ENCODE peak calls at places on chromosome 22, in eight cellular contexts. One of them, this sample, is unnamed. For H3K9me3 and H3K4me1, the result is how much of the 10 kb centered on the place peaks cover.

GRCh38 chr22:17281026-17281809 is 62.0 kb upstream of the ADA2 start:
- DNase-seq in ovary: no peak
- DNase-seq in cardiac muscle cell: no peak
- DNase-seq in stomach: no peak
- DNase-seq in iPS DF 6.9: no peak
- DNase-seq in body of pancreas: no peak
- DNase-seq in effector memory CD4-positive, alpha-beta T cell: no peak
- DNase-seq in OCI-LY7: no peak
- DNase-seq in this sample: no peak

GRCh38 chr22:47588583-47588970 is 826.1 kb downstream of the TBC1D22A start:
- DNase-seq in ovary: no peak
- DNase-seq in cardiac muscle cell: no peak
- DNase-seq in stomach: peak
- DNase-seq in iPS DF 6.9: no peak
- DNase-seq in body of pancreas: no peak
- DNase-seq in effector memory CD4-positive, alpha-beta T cell: no peak
- DNase-seq in OCI-LY7: no peak
- DNase-seq in this sample: no peak

GRCh38 chr22:30251661-30252226 is 5.2 kb upstream of the LIF start:
- DNase-seq in ovary: no peak
- DNase-seq in cardiac muscle cell: peak
- DNase-seq in stomach: no peak
- DNase-seq in iPS DF 6.9: no peak
- DNase-seq in body of pancreas: no peak
- DNase-seq in effector memory CD4-positive, alpha-beta T cell: no peak
- DNase-seq in OCI-LY7: no peak
- DNase-seq in this sample: no peak

GRCh38 chr22:25941365-25941960 is 199.5 kb downstream of the MYO18B start:
- DNase-seq in ovary: no peak
- DNase-seq in cardiac muscle cell: no peak
- DNase-seq in stomach: no peak
- DNase-seq in iPS DF 6.9: no peak
- DNase-seq in body of pancreas: no peak
- DNase-seq in effector memory CD4-positive, alpha-beta T cell: no peak
- DNase-seq in OCI-LY7: no peak
- DNase-seq in this sample: no peak

GRCh38 chr22:27772370-27773235 is 29.0 kb downstream of the MN1 start:
- DNase-seq in ovary: no peak
- DNase-seq in cardiac muscle cell: no peak
- DNase-seq in stomach: no peak
- DNase-seq in iPS DF 6.9: no peak
- DNase-seq in body of pancreas: no peak
- DNase-seq in effector memory CD4-positive, alpha-beta T cell: no peak
- DNase-seq in OCI-LY7: no peak
- DNase-seq in this sample: no peak

GRCh38 chr22:27213766-27214581 is 556.6 kb downstream of the MIAT start:
- DNase-seq in ovary: peak
- DNase-seq in cardiac muscle cell: peak
- DNase-seq in stomach: no peak
- DNase-seq in iPS DF 6.9: no peak
- DNase-seq in body of pancreas: peak
- DNase-seq in effector memory CD4-positive, alpha-beta T cell: no peak
- DNase-seq in OCI-LY7: no peak
- DNase-seq in this sample: no peak

GRCh38 chr22:44381761-44382454 is 69.2 kb upstream of the SHISAL1 start:
- DNase-seq in ovary: no peak
- DNase-seq in cardiac muscle cell: no peak
- DNase-seq in stomach: no peak
- DNase-seq in iPS DF 6.9: no peak
- DNase-seq in body of pancreas: no peak
- DNase-seq in effector memory CD4-positive, alpha-beta T cell: no peak
- DNase-seq in OCI-LY7: no peak
- DNase-seq in this sample: no peak

GRCh38 chr22:35343664-35344550 is 37.0 kb upstream of the HMOX1 start:
- DNase-seq in ovary: no peak
- DNase-seq in cardiac muscle cell: no peak
- DNase-seq in stomach: no peak
- DNase-seq in iPS DF 6.9: no peak
- DNase-seq in body of pancreas: no peak
- DNase-seq in effector memory CD4-positive, alpha-beta T cell: no peak
- DNase-seq in OCI-LY7: no peak
- DNase-seq in this sample: no peak

GRCh38 chr22:29203456-29203855 is 2.2 kb upstream of the EMID1 start:
- DNase-seq in ovary: no peak
- DNase-seq in cardiac muscle cell: no peak
- DNase-seq in stomach: no peak
- DNase-seq in iPS DF 6.9: no peak
- DNase-seq in body of pancreas: no peak
- DNase-seq in effector memory CD4-positive, alpha-beta T cell: no peak
- DNase-seq in OCI-LY7: no peak
- DNase-seq in this sample: no peak

GRCh38 chr22:20777420-20778177 is 3.7 kb downstream of the SERPIND1 start:
- DNase-seq in ovary: peak
- DNase-seq in cardiac muscle cell: peak
- DNase-seq in stomach: no peak
- DNase-seq in iPS DF 6.9: no peak
- DNase-seq in body of pancreas: no peak
- DNase-seq in effector memory CD4-positive, alpha-beta T cell: no peak
- DNase-seq in OCI-LY7: no peak
- DNase-seq in this sample: no peak

GRCh38 chr22:17172172-17172833 is 13.2 kb upstream of the HDHD5 start:
- DNase-seq in ovary: peak
- DNase-seq in cardiac muscle cell: no peak
- DNase-seq in stomach: no peak
- DNase-seq in iPS DF 6.9: no peak
- DNase-seq in body of pancreas: peak
- DNase-seq in effector memory CD4-positive, alpha-beta T cell: no peak
- DNase-seq in OCI-LY7: no peak
- DNase-seq in this sample: no peak

GRCh38 chr22:46579751-46580449 is 40.3 kb upstream of the GRAMD4 start:
- DNase-seq in ovary: no peak
- DNase-seq in cardiac muscle cell: no peak
- DNase-seq in stomach: no peak
- DNase-seq in iPS DF 6.9: no peak
- DNase-seq in body of pancreas: no peak
- DNase-seq in effector memory CD4-positive, alpha-beta T cell: no peak
- DNase-seq in OCI-LY7: no peak
- DNase-seq in this sample: no peak
- H3K27ac ChIP-seq in ovary: no peak
- H3K27ac ChIP-seq in cardiac muscle cell: peak
- H3K27ac ChIP-seq in stomach: peak
- H3K27ac ChIP-seq in iPS DF 6.9: no peak
- H3K27ac ChIP-seq in body of pancreas: peak
- H3K27ac ChIP-seq in effector memory CD4-positive, alpha-beta T cell: no peak
- H3K27ac ChIP-seq in OCI-LY7: no peak
- H3K27ac ChIP-seq in this sample: no peak

DNA sequence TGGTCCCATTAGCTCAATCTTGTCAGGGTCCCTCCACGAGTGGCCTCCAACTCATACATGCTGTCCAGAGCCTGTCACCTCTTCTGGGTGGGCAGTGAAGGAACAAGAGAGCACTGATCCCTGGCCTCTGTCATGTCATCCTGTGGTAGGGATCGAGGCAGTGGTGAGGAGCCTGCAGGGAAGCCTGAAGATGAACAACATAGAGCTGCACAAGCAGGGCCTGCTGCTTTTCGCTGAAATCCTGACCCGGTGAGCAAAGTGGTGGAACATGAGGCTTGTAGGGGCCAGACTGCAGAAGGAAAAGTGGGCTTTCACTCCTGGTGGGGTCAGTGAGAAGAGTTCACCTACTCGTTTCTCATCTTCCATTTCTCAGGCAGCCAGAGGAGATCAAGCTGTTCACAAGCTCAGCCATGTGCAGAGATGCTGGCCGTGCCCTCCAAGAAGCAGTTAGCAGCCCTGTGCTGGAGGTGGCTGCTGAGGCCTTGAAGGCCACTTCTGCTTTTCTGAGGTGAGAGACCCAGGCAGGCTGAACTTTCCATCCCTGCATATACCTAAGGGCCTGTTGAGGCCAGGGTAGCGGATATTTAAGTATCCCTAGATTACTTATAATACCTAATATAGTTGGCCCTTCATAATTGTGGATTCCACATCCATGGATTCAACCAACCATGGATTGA is 32.9 kb downstream of the MEI1 start:
- DNase-seq in ovary: no peak
- DNase-seq in cardiac muscle cell: no peak
- DNase-seq in stomach: no peak
- DNase-seq in iPS DF 6.9: no peak
- DNase-seq in body of pancreas: no peak
- DNase-seq in effector memory CD4-positive, alpha-beta T cell: no peak
- DNase-seq in OCI-LY7: peak
- DNase-seq in this sample: no peak
- H3K9me3 ChIP-seq in ovary: under half
- H3K9me3 ChIP-seq in cardiac muscle cell: under half
- H3K9me3 ChIP-seq in stomach: under half
- H3K9me3 ChIP-seq in iPS DF 6.9: under half
- H3K9me3 ChIP-seq in body of pancreas: under half
- H3K9me3 ChIP-seq in effector memory CD4-positive, alpha-beta T cell: under half
- H3K9me3 ChIP-seq in OCI-LY7: under half
- H3K9me3 ChIP-seq in this sample: under half

DNA sequence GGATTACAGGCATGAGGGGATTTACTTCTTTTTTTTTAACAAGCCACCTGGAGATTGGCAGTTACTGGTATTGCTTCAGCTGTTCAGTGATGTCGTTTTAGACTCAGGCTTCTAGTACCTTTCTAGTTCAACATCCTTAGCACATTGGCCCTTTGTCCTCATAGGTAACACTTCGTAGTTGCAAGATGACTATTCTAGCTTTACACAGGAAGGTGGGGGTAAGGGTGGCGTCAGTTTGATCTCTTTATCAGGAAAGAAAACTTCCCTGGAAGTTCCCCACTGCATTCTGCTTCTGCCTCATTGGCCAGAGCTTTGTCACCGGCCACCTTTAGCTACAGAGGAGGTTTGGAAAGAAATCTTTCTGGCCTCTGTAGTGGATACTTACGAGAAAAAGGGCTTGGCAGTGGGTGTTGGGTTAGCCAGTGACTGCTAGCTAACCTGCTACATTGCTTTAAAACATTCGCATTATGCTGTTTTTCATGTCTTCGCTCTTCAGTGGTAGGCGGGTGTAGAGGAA is 40.7 kb downstream of the SFI1 start:
- DNase-seq in ovary: no peak
- DNase-seq in cardiac muscle cell: peak
- DNase-seq in stomach: no peak
- DNase-seq in iPS DF 6.9: no peak
- DNase-seq in body of pancreas: no peak
- DNase-seq in effector memory CD4-positive, alpha-beta T cell: no peak
- DNase-seq in OCI-LY7: peak
- DNase-seq in this sample: no peak
- H3K4me1 ChIP-seq in ovary: under half
- H3K4me1 ChIP-seq in cardiac muscle cell: under half
- H3K4me1 ChIP-seq in stomach: under half
- H3K4me1 ChIP-seq in iPS DF 6.9: under half
- H3K4me1 ChIP-seq in body of pancreas: under half
- H3K4me1 ChIP-seq in effector memory CD4-positive, alpha-beta T cell: under half
- H3K4me1 ChIP-seq in OCI-LY7: under half
- H3K4me1 ChIP-seq in this sample: under half

DNA sequence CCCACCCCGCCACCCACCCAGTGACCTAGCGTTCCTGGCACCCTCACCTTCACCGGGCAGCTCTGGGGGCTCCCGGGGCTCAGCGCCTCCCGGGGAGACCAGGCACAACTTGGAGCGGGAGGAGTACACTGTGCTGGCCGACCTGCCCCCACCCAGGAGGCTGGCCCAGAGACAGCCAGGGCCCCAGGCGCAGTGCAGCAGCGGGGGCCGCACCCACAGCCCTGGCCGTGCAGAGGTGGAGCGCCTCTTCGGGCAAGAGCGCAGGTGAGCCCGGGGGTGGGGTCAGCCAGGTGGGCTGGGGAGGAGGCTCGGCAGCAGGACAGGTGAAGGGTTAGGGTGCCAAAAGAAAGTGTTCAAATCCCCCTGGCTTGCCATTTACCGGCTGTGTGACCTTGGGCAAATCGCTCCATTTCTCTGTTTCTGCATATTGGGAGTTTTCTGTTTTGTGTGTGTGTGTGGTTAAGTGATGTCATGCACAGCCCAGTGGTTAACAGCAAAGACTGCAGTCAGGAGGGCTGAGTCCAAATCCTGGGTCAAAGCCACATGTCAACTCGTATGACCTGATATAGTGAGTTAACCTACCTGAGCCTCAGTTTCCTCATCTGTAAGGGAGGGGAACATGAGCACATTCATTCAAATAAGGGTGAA is 29.5 kb downstream of the TRIOBP start:
- DNase-seq in ovary: peak
- DNase-seq in cardiac muscle cell: peak
- DNase-seq in stomach: no peak
- DNase-seq in iPS DF 6.9: no peak
- DNase-seq in body of pancreas: no peak
- DNase-seq in effector memory CD4-positive, alpha-beta T cell: no peak
- DNase-seq in OCI-LY7: peak
- DNase-seq in this sample: no peak
- H3K27ac ChIP-seq in ovary: no peak
- H3K27ac ChIP-seq in cardiac muscle cell: no peak
- H3K27ac ChIP-seq in stomach: no peak
- H3K27ac ChIP-seq in iPS DF 6.9: no peak
- H3K27ac ChIP-seq in body of pancreas: no peak
- H3K27ac ChIP-seq in effector memory CD4-positive, alpha-beta T cell: no peak
- H3K27ac ChIP-seq in OCI-LY7: no peak
- H3K27ac ChIP-seq in this sample: no peak

DNA sequence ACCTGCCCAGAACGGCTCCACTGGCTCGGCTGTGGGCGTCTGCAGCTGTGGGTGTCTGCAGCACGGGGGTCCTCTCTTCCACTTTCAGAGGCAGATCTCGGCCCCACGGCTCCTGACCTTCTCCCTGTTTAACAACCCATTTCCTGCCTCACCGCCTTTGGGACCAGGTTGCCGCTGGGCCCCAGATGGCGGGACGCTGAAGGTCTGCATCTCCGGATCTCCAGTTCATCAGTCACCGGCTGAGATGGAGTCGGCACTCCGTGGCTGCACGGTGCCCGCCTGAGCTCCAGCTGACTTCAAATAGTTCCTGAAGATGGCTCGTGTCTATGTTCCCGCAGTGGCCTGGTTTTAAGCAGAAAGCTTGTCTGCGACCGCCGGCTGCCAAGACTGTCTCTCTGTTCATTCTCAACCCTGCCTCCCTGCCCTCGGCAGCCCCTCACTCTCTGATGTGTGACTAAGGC is 475.9 kb downstream of the BRD1 start:
- DNase-seq in ovary: no peak
- DNase-seq in cardiac muscle cell: no peak
- DNase-seq in stomach: peak
- DNase-seq in iPS DF 6.9: no peak
- DNase-seq in body of pancreas: no peak
- DNase-seq in effector memory CD4-positive, alpha-beta T cell: no peak
- DNase-seq in OCI-LY7: peak
- DNase-seq in this sample: no peak
- H3K9me3 ChIP-seq in ovary: under half
- H3K9me3 ChIP-seq in cardiac muscle cell: under half
- H3K9me3 ChIP-seq in stomach: under half
- H3K9me3 ChIP-seq in iPS DF 6.9: under half
- H3K9me3 ChIP-seq in body of pancreas: under half
- H3K9me3 ChIP-seq in effector memory CD4-positive, alpha-beta T cell: under half
- H3K9me3 ChIP-seq in OCI-LY7: under half
- H3K9me3 ChIP-seq in this sample: under half

This sample was measured in naive thymus-derived CD4-positive, alpha-beta T cell.